ENCODE peak calls at places on chromosomes 7 and 10, in four cellular contexts. Z is OCI-LY7, L is tibial nerve, X is heart right ventricle. C is an unnamed sample.

GRCh38 chr7:123003539-123004126 is 8.1 kb upstream of the TAS2R16 start:
- DNase-seq in L (no peak), Z (no peak), X (no peak), C (no peak)

GRCh38 chr10:74177140-74177677 is 26.2 kb downstream of the ADK start:
- DNase-seq in X (peak; percentile 29), Z (peak; percentile 43), L (no peak), C (peak; percentile 49)

GRCh38 chr10:110501142-110501937 is 3.6 kb downstream of the DUSP5 start:
- DNase-seq in L (peak; percentile 81), Z (no peak), X (peak; percentile 85), C (peak; percentile 59)

GRCh38 chr10:77006836-77007511 is 630.6 kb downstream of the KCNMA1 start:
- DNase-seq in X (no peak), L (no peak), Z (no peak), C (no peak)

GRCh38 chr10:72066318-72067284 is 21.8 kb downstream of the SPOCK2 start:
- DNase-seq in L (no peak), X (peak; percentile 53), Z (no peak), C (no peak)

GRCh38 chr10:129773359-129773990 is 190.6 kb downstream of the EBF3 start:
- DNase-seq in Z (no peak), X (no peak), L (no peak), C (no peak)

GRCh38 chr7:114153700-114154099 is 234.9 kb upstream of the PPP1R3A start:
- DNase-seq in L (no peak), X (no peak), Z (no peak), C (no peak)

GRCh38 chr7:2730846-2731770 is 43.1 kb downstream of the AMZ1 start:
- DNase-seq in Z (no peak), L (no peak), X (no peak), C (no peak)

GRCh38 chr10:104925232-104925851 is 284.3 kb downstream of the SORCS3 start:
- DNase-seq in Z (peak; percentile 46), X (no peak), L (no peak), C (peak; percentile 18)

GRCh38 chr10:125878957-125879835 is 1.9 kb downstream of the DHX32 start:
- DNase-seq in L (no peak), Z (no peak), X (no peak), C (no peak)

GRCh38 chr7:69598081-69598486 is at the start of gene AUTS2:
- DNase-seq in Z (peak; percentile 94), X (peak; percentile 88), L (peak; percentile 80), C (peak; percentile 94)

GRCh38 chr7:69598487-69599148 is 343 bp downstream of the AUTS2 start:
- DNase-seq in Z (peak; percentile 65), X (peak; percentile 35), L (no peak), C (peak; percentile 61)

GRCh38 chr7:69597278-69598076 is 798 bp upstream of the AUTS2 start:
- DNase-seq in X (peak; percentile 57), Z (peak; percentile 48), L (peak; percentile 35), C (peak; percentile 49)

GRCh38 chr7:69599879-69600764 is 1.8 kb downstream of the AUTS2 start:
- DNase-seq in L (no peak), X (peak; percentile 21), Z (peak; percentile 60), C (peak; percentile 36)

DNA sequence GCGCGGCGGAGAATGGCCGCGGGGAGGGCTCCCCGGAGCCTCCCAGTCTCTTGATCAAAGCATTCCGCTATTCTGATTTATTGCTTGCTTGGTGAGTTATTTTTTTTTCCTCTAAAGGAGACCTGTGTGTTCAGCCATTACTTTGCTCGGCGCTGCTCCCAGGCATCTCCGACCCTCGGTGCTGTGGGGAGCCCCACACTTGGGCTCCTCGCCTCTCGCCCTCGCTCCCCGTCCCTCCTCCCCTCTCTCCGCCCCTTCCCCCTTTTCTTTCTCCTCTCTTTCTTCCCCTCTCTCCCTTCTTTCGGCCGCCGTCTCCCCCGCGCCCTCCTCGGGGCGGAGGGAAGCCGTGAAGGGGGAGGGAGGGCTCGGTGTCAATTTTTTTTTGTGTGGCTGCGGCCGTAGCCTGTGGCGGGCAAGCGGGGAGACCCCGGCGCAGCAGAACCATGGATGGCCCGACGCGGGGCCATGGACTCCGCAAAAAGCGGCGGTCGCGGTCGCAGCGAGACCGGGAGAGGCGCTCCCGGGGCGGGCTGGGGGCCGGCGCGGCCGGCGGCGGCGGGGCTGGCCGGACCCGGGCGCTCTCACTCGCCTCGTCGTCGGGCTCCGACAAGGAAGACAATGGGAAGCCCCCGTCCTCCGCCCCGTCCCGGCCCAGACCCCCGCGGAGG is 1.1 kb downstream of the AUTS2 start:
- DNase-seq in L (no peak), X (peak; percentile 24), Z (peak; percentile 49), C (peak; percentile 47)
- TF ChIP-seq CTCF in L (no peak), X (no peak), Z (no peak), C (no peak)

GRCh38 chr7:63112764-63113712 is 885.6 kb upstream of the ZNF722 start:
- DNase-seq in L (no peak), Z (no peak), X (no peak), C (no peak)
- TF ChIP-seq CTCF in L (no peak), Z (no peak), X (no peak), C (no peak)

GRCh38 chr7:142566291-142566690 is 183.0 kb upstream of the PRSS1 start:
- DNase-seq in L (no peak), Z (no peak), X (no peak), C (no peak)

GRCh38 chr7:142568430-142569097 is 180.7 kb upstream of the PRSS1 start:
- DNase-seq in X (no peak), L (no peak), Z (no peak), C (no peak)

GRCh38 chr7:142569851-142570250 is 179.4 kb upstream of the PRSS1 start:
- DNase-seq in L (no peak), Z (no peak), X (no peak), C (no peak)

GRCh38 chr7:142567201-142567600 is 182.1 kb upstream of the PRSS1 start:
- DNase-seq in X (no peak), Z (no peak), L (no peak), C (no peak)

GRCh38 chr7:142567676-142568075 is 181.6 kb upstream of the PRSS1 start:
- DNase-seq in L (no peak), X (no peak), Z (no peak), C (no peak)
- TF ChIP-seq CTCF in L (no peak), X (no peak), Z (no peak), C (no peak)

DNA sequence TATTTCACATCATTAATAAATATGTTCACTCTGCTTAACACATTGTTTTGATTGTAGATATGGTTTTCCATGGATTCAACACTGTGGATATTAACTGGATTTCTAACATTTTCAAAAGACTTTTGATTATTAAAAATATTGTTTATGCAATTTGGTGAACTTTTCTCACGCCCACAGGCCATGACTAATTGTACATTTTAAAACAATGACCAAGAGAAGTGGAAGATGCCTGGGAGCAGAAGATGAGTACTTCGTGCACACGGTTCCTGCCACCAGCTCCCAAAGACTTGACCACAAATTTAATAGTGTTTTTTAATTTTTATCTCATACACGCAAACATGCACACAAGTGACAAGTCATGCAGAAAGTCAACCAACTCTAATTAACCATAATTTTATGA is 451.0 kb upstream of the ADARB2 start:
- DNase-seq in Z (no peak), X (no peak), L (no peak), C (no peak)
- TF ChIP-seq CTCF in Z (no peak), X (no peak), L (no peak), C (no peak)

DNA sequence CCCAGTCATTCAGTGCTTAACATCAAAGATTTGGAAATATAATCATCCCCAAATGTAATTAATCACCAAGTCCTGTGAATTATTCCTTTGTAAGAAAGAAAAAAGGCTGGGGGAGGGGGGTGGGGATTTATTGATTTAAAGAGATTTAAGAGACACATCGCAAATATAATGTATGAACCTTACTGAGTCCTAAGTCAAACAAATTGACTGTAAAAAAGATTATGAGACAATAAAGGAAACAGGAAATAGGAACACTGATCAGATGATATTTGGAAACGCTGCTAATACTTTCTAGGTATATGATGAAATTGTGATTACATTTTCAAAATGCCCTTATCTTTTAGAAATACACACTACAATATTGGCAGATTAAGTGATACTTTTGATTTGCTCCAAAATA is 92.5 kb downstream of the ATE1 start:
- DNase-seq in Z (no peak), X (no peak), L (no peak), C (no peak)
- TF ChIP-seq CTCF in Z (no peak), X (no peak), L (no peak), C (no peak)